ENCODE peak calls at places on chromosomes 7 and 10, in four cellular contexts. W, Z, J and E are unnamed samples.

GRCh38 chr10:81911328-81911727 is 36.3 kb downstream of the NRG3 start:
- DNase-seq in W (no peak), Z (no peak), J (no peak), E (no peak)

GRCh38 chr7:143131777-143132176 is at the start of gene PIP:
- DNase-seq in W (no peak), Z (no peak), J (no peak), E (no peak)

GRCh38 chr7:135650831-135651573 is 11.3 kb upstream of the STMP1 start:
- DNase-seq in W (no peak), Z (no peak), J (no peak), E (no peak)

GRCh38 chr10:122492006-122492405 is 30.7 kb downstream of the HTRA1 start:
- DNase-seq in W (no peak), Z (no peak), J (no peak), E (no peak)

GRCh38 chr7:46559194-46559576 is 638.1 kb upstream of the IGFBP3 start:
- DNase-seq in W (peak), Z (no peak), J (no peak), E (peak)

GRCh38 chr10:86263209-86263608 is 103.4 kb downstream of the GRID1 start:
- DNase-seq in W (no peak), Z (no peak), J (peak), E (no peak)

GRCh38 chr10:101124933-101125332 is 6.2 kb upstream of the TLX1 start:
- DNase-seq in W (no peak), Z (no peak), J (no peak), E (no peak)

GRCh38 chr7:136976504-136977251 is 108.2 kb downstream of the CHRM2 start:
- DNase-seq in W (no peak), Z (no peak), J (no peak), E (no peak)

GRCh38 chr7:80147543-80148376 is 13.1 kb downstream of the GNAI1 start:
- DNase-seq in W (peak), Z (no peak), J (no peak), E (peak)

GRCh38 chr10:4661572-4662255 is 164.3 kb upstream of the AKR1E2 start:
- DNase-seq in W (no peak), Z (no peak), J (no peak), E (no peak)

GRCh38 chr10:81874878-81875679 is at the start of gene NRG3:
- DNase-seq in W (no peak), Z (no peak), J (no peak), E (no peak)

GRCh38 chr7:70406419-70407189 is 725.3 kb upstream of the GALNT17 start:
- DNase-seq in W (no peak), Z (no peak), J (no peak), E (no peak)

GRCh38 chr10:93815304-93816091 is 57.8 kb downstream of the LGI1 start:
- DNase-seq in W (no peak), Z (peak), J (no peak), E (no peak)

GRCh38 chr7:155741805-155742204 is 70.5 kb downstream of the SHH start:
- DNase-seq in W (no peak), Z (no peak), J (no peak), E (no peak)